ENCODE peak calls at places on chromosomes 12 and 14, in nine cellular contexts. W is fibroblast of lung, L is breast epithelium, Y is transverse colon, R is brain microvascular endothelial cell, N is MM.1S, J is tibial artery, S is cardiac muscle cell, P is IMR-90. A is an unnamed sample.

GRCh38 chr14:23577710-23578392 is 739 bp downstream of the JPH4 start:
- DNase-seq in L (no peak), N (no peak), S (no peak), R (no peak), P (no peak), Y (no peak), W (no peak), J (no peak), A (no peak)

GRCh38 chr14:28243600-28243999 is 523.0 kb upstream of the FOXG1 start:
- DNase-seq in W (peak), Y (no peak), R (no peak), S (peak), J (no peak), L (no peak), P (no peak), N (no peak), A (no peak)

GRCh38 chr14:51093371-51094281 is 1.3 kb downstream of the TRIM9 start:
- DNase-seq in Y (peak), S (peak), P (no peak), N (no peak), L (no peak), W (peak), J (no peak), R (no peak), A (peak)

GRCh38 chr12:51926718-51927117 is 19.4 kb downstream of the ACVRL1 start:
- DNase-seq in J (peak), N (peak), P (peak), S (peak), Y (peak), R (peak), L (peak), W (no peak), A (no peak)

GRCh38 chr12:82740129-82741000 is 53.7 kb downstream of the TMTC2 start:
- DNase-seq in Y (no peak), L (no peak), P (peak), S (no peak), N (no peak), R (peak), J (no peak), W (peak), A (no peak)

GRCh38 chr14:86065407-86065806 is 535.5 kb downstream of the FLRT2 start:
- DNase-seq in L (no peak), W (no peak), R (no peak), S (no peak), Y (no peak), J (no peak), P (no peak), N (no peak), A (no peak)

GRCh38 chr12:112183141-112183581 is 57.8 kb downstream of the TRAFD1 start:
- DNase-seq in W (peak), P (peak), N (no peak), J (no peak), L (no peak), S (no peak), Y (no peak), R (peak), A (no peak)

GRCh38 chr14:49880267-49881064 is 12.4 kb upstream of the ARF6 start:
- DNase-seq in P (no peak), Y (no peak), N (no peak), W (peak), J (no peak), S (no peak), L (no peak), R (no peak), A (no peak)

GRCh38 chr12:15629108-15629507 is 160.1 kb downstream of the EPS8 start:
- DNase-seq in N (no peak), J (peak), W (peak), R (peak), L (no peak), S (peak), Y (peak), P (peak), A (peak)

GRCh38 chr14:103118663-103119404 is 4.4 kb upstream of the TNFAIP2 start:
- DNase-seq in Y (peak), R (no peak), P (no peak), N (no peak), J (peak), S (no peak), L (no peak), W (no peak), A (peak)

GRCh38 chr12:76277480-76277879 is 70.7 kb downstream of the BBS10 start:
- DNase-seq in R (peak), J (no peak), P (peak), Y (no peak), L (no peak), W (peak), N (no peak), S (no peak), A (no peak)

GRCh38 chr12:7581609-7582008 is 78.0 kb upstream of the CD163 start:
- DNase-seq in W (no peak), L (no peak), S (no peak), Y (no peak), R (no peak), P (no peak), N (no peak), J (no peak), A (no peak)

DNA sequence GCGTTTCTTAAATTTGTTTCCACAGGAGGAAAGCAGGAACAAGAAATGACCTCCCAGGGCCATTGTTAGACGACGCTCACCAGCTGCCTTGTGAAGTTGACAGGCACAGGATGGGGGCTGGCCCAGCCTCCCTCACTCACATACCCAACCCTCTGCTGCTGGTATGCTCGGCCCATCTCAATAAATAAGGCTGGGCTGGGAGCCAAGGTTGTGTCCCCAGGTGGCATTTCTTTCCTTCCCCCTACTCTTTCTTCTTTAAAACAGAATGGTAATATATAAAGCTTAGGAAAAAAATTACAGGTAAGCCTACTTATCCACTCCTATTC is 93.0 kb downstream of the ACTN1 start:
- DNase-seq in Y (no peak), P (no peak), R (no peak), L (no peak), S (peak), N (no peak), J (peak), W (no peak), A (no peak)
- H3K27ac ChIP-seq in Y (no peak), P (no peak), R (no peak), L (no peak), S (peak), N (no peak), J (peak), W (no peak), A (no peak)

GRCh38 chr14:20455355-20456300 is 602 bp downstream of the APEX1 start:
- DNase-seq in J (no peak), N (no peak), R (peak), L (peak), W (peak), Y (no peak), S (peak), P (peak), A (no peak)
- H3K4me3 ChIP-seq in J (peak), N (peak), R (peak), L (peak), W (peak), Y (peak), S (peak), P (peak), A (peak)

GRCh38 chr12:64590183-64590582 is 20.1 kb upstream of the RASSF3 start:
- DNase-seq in Y (no peak), N (no peak), W (no peak), J (no peak), R (no peak), L (no peak), S (no peak), P (no peak), A (no peak)

GRCh38 chr12:64598831-64599230 is 11.5 kb upstream of the RASSF3 start:
- DNase-seq in Y (no peak), P (no peak), S (no peak), L (no peak), N (no peak), W (no peak), J (no peak), R (no peak), A (no peak)

GRCh38 chr12:64600164-64600561 is 10.1 kb upstream of the RASSF3 start:
- DNase-seq in J (no peak), P (no peak), N (no peak), L (no peak), S (no peak), Y (no peak), R (no peak), W (no peak), A (no peak)

DNA sequence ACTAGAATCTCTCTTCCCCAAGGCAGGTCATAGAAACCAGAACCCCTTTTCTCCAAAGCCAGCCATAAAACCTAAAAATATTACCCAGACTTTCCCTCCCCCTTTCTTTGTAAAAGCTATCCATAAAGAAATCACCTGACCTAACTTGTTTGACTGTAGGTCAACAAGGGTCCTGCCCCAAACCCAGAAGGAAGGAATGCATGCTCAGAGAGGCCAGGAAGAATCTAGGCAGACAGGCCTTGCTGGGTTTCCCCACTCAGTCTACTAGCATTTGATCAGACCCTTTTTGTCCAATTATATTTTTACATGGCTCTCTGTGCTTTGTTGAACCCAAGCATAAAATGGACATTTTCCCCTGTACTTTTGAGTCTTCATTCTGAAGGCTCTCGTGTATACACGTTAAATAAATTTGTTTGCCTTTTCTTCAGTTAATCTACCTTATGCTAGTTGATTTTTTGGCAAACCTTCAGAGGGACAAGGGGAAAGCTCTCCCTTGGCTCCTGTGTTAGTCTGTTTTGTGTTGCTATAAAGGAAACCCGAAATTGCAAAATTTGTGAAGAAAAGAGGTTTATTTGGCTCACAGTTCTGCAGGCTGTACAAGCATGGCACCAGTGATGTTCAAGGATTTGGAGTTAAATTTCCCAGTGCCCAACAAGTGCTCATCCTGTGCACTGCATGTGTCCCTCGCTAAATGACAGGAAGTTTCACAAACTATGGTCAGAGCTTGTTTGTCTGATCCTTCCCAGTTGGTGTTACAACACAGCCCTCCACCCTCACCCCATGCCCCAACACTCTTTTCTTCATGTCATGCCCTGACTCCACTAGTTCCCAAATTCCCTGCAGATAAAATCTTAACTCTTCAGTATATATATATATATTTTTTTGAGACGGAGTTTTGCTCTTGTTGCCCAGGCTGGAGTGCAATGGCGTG is 14.2 kb upstream of the RASSF3 start:
- DNase-seq in Y (no peak), J (no peak), S (no peak), R (no peak), L (no peak), W (no peak), P (no peak), N (no peak), A (no peak)
- H3K27ac ChIP-seq in Y (no peak), J (no peak), S (no peak), R (no peak), L (no peak), W (no peak), P (no peak), N (no peak), A (no peak)

GRCh38 chr14:91405724-91406435 is 11.7 kb downstream of the CCDC88C start:
- DNase-seq in W (no peak), P (no peak), N (no peak), J (no peak), Y (no peak), L (no peak), R (no peak), S (no peak), A (no peak)
- H3K4me3 ChIP-seq in W (no peak), P (no peak), N (no peak), J (no peak), Y (no peak), L (no peak), R (no peak), S (no peak), A (peak)

GRCh38 chr14:96514694-96515093 is 12.5 kb downstream of the PAPOLA start:
- DNase-seq in Y (no peak), P (no peak), L (no peak), N (no peak), J (no peak), S (no peak), W (no peak), R (no peak), A (no peak)
- H3K27ac ChIP-seq in Y (no peak), P (no peak), L (no peak), N (no peak), J (no peak), S (no peak), W (no peak), R (no peak), A (no peak)

GRCh38 chr12:132583736-132584135 is 26.6 kb downstream of the LRCOL1 start:
- DNase-seq in L (no peak), J (no peak), S (peak), N (no peak), R (no peak), W (no peak), P (no peak), Y (no peak), A (no peak)
- H3K4me3 ChIP-seq in L (no peak), J (no peak), S (no peak), N (no peak), R (no peak), W (no peak), P (no peak), Y (no peak), A (no peak)

GRCh38 chr12:50192241-50192640 is 25.1 kb upstream of the CERS5 start:
- DNase-seq in N (no peak), W (no peak), J (no peak), L (no peak), R (no peak), Y (no peak), P (no peak), S (no peak), A (no peak)
- H3K27ac ChIP-seq in N (no peak), W (no peak), J (no peak), L (peak), R (peak), Y (peak), P (peak), S (no peak), A (no peak)

GRCh38 chr12:116737774-116738657 is at the start of the genes RNFT2 and SPRING1:
- DNase-seq in R (peak), W (peak), S (peak), N (peak), L (peak), P (peak), J (peak), Y (peak), A (peak)
- H3K4me3 ChIP-seq in R (peak), W (peak), S (peak), N (peak), L (peak), P (peak), J (peak), Y (peak), A (peak)

DNA sequence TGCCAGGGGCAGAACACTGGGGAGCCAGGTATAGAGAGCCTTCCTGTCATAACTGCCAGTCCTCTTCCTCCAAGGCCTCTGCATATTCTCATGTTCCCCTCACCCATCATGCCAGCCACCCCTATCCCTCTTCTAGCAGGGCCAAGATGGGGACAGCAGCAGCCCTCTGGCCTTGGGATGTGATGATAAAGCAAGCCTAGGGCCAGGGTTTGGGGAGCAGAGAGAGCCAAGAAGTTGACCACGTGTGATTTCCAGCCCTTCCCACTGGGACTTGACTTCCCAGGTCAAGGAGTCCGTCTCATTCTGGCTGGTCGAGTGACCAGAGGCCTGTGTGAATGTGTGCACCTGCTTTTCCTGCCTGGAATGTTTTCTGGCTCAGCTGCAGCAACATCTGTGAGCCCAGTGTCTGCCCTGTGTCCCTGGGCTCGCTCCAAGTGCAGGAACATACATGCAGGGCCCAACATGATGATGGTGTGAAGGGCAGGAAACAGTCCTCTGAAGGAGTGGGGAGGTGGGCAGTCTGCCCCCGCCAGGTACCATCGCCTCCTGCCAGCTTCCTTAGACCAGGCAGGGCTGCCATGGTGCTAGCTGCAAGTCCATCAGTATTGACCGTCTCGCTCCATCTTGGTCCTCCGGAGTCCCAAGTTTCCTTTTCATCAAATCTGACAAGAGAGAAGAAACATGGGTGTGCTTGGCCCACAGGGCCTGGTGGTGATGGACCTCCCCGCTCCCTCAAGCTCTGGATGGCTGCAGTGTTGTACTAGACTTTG is 21.0 kb downstream of the VASH1 start:
- DNase-seq in S (no peak), J (no peak), N (no peak), W (no peak), Y (no peak), L (no peak), R (no peak), P (no peak), A (no peak)
- H3K27ac ChIP-seq in S (no peak), J (peak), N (no peak), W (no peak), Y (no peak), L (peak), R (no peak), P (no peak), A (peak)

DNA sequence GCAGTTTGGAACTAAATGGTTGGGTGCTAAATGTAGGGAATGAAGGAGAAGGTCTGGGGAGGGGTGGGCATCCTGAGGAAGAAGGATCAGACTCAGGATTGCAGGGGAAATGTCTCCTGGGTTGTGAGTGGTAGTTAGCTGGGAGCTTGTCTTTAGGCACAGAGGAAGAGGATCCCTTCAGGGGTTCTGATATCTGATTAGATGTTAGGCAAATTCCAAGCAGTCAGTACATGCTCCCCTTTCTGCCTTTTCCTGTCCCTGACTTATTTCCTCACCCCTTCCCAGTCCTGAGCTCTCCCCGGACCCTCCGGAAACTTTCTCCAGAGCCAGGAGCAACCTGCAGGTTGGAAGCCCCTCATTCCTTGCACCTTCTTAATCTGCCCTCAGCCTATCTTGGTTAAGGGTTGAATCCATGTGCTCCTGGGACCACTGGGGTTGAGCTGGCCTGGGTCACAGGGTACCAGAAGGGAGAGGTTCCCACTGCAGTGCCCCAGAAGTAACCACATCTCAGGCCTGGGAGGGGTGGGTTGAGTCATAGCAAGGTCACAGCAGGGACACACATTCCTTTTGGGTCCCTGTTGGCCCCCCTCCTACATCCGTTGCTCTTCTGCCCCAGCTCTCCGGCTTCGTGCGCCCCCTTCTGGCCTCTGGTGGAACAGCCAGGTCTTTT is 1.6 kb downstream of the IGFBP6 start:
- DNase-seq in L (peak), W (peak), Y (peak), J (peak), R (peak), S (peak), N (peak), P (peak), A (peak)
- H3K4me3 ChIP-seq in L (peak), W (peak), Y (no peak), J (peak), R (peak), S (no peak), N (no peak), P (peak), A (peak)